ENCODE peak calls at places on chromosomes 5 and 9, in seven cellular contexts. One of them, this sample, is unnamed.

GRCh38 chr9:18208166-18209059 is 265.5 kb upstream of the ADAMTSL1 start:
- DNase-seq in fibroblast of mammary gland: peak
- DNase-seq in OCI-LY7: peak
- DNase-seq in nephron progenitor cell: peak
- DNase-seq in neural progenitor cell: peak
- DNase-seq in CD8-positive, alpha-beta T cell: no peak
- DNase-seq in GM12865: peak
- DNase-seq in this sample: peak

GRCh38 chr5:65013141-65013540 is 244.4 kb downstream of the CWC27 start:
- DNase-seq in fibroblast of mammary gland: peak
- DNase-seq in OCI-LY7: no peak
- DNase-seq in nephron progenitor cell: no peak
- DNase-seq in neural progenitor cell: no peak
- DNase-seq in CD8-positive, alpha-beta T cell: no peak
- DNase-seq in GM12865: no peak
- DNase-seq in this sample: no peak

GRCh38 chr5:107809201-107810034 is 138.7 kb upstream of the EFNA5 start:
- DNase-seq in fibroblast of mammary gland: no peak
- DNase-seq in OCI-LY7: no peak
- DNase-seq in nephron progenitor cell: no peak
- DNase-seq in neural progenitor cell: peak
- DNase-seq in CD8-positive, alpha-beta T cell: no peak
- DNase-seq in GM12865: no peak
- DNase-seq in this sample: peak

GRCh38 chr5:128427901-128428300 is 110.1 kb downstream of the FBN2 start:
- DNase-seq in fibroblast of mammary gland: no peak
- DNase-seq in OCI-LY7: no peak
- DNase-seq in nephron progenitor cell: no peak
- DNase-seq in neural progenitor cell: no peak
- DNase-seq in CD8-positive, alpha-beta T cell: no peak
- DNase-seq in GM12865: no peak
- DNase-seq in this sample: no peak

GRCh38 chr5:392431-392988 is 50.5 kb upstream of the EXOC3 start:
- DNase-seq in fibroblast of mammary gland: no peak
- DNase-seq in OCI-LY7: peak
- DNase-seq in nephron progenitor cell: no peak
- DNase-seq in neural progenitor cell: no peak
- DNase-seq in CD8-positive, alpha-beta T cell: peak
- DNase-seq in GM12865: peak
- DNase-seq in this sample: no peak

GRCh38 chr9:130555968-130556367 is 23.4 kb upstream of the FUBP3 start:
- DNase-seq in fibroblast of mammary gland: peak
- DNase-seq in OCI-LY7: no peak
- DNase-seq in nephron progenitor cell: no peak
- DNase-seq in neural progenitor cell: no peak
- DNase-seq in CD8-positive, alpha-beta T cell: no peak
- DNase-seq in GM12865: no peak
- DNase-seq in this sample: peak

GRCh38 chr9:4442806-4443205 is 47.5 kb upstream of the SLC1A1 start:
- DNase-seq in fibroblast of mammary gland: peak
- DNase-seq in OCI-LY7: no peak
- DNase-seq in nephron progenitor cell: no peak
- DNase-seq in neural progenitor cell: no peak
- DNase-seq in CD8-positive, alpha-beta T cell: no peak
- DNase-seq in GM12865: no peak
- DNase-seq in this sample: no peak

GRCh38 chr5:12023614-12024241 is 119.5 kb upstream of the CTNND2 start:
- DNase-seq in fibroblast of mammary gland: peak
- DNase-seq in OCI-LY7: peak
- DNase-seq in nephron progenitor cell: peak
- DNase-seq in neural progenitor cell: peak
- DNase-seq in CD8-positive, alpha-beta T cell: no peak
- DNase-seq in GM12865: peak
- DNase-seq in this sample: peak

GRCh38 chr5:32489791-32490581 is 45.4 kb upstream of the ZFR start:
- DNase-seq in fibroblast of mammary gland: peak
- DNase-seq in OCI-LY7: peak
- DNase-seq in nephron progenitor cell: peak
- DNase-seq in neural progenitor cell: peak
- DNase-seq in CD8-positive, alpha-beta T cell: peak
- DNase-seq in GM12865: peak
- DNase-seq in this sample: peak

GRCh38 chr5:71769265-71769664 is 50.2 kb downstream of the CARTPT start:
- DNase-seq in fibroblast of mammary gland: no peak
- DNase-seq in OCI-LY7: no peak
- DNase-seq in nephron progenitor cell: no peak
- DNase-seq in neural progenitor cell: no peak
- DNase-seq in CD8-positive, alpha-beta T cell: no peak
- DNase-seq in GM12865: no peak
- DNase-seq in this sample: no peak

GRCh38 chr5:173970878-173971650 is 17.9 kb upstream of the C5orf47 start:
- DNase-seq in fibroblast of mammary gland: peak
- DNase-seq in OCI-LY7: peak
- DNase-seq in nephron progenitor cell: no peak
- DNase-seq in neural progenitor cell: no peak
- DNase-seq in CD8-positive, alpha-beta T cell: no peak
- DNase-seq in GM12865: no peak
- DNase-seq in this sample: no peak

GRCh38 chr5:135709103-135709660 is 125.3 kb upstream of the SLC25A48 start:
- DNase-seq in fibroblast of mammary gland: no peak
- DNase-seq in OCI-LY7: no peak
- DNase-seq in nephron progenitor cell: no peak
- DNase-seq in neural progenitor cell: no peak
- DNase-seq in CD8-positive, alpha-beta T cell: no peak
- DNase-seq in GM12865: no peak
- DNase-seq in this sample: no peak

GRCh38 chr9:89687216-89687615 is 82.4 kb downstream of the GADD45G start:
- DNase-seq in fibroblast of mammary gland: no peak
- DNase-seq in OCI-LY7: no peak
- DNase-seq in nephron progenitor cell: no peak
- DNase-seq in neural progenitor cell: no peak
- DNase-seq in CD8-positive, alpha-beta T cell: no peak
- DNase-seq in GM12865: no peak
- DNase-seq in this sample: no peak

GRCh38 chr5:143679777-143680176 is 132.2 kb upstream of the HMHB1 start:
- DNase-seq in fibroblast of mammary gland: peak
- DNase-seq in OCI-LY7: no peak
- DNase-seq in nephron progenitor cell: no peak
- DNase-seq in neural progenitor cell: no peak
- DNase-seq in CD8-positive, alpha-beta T cell: no peak
- DNase-seq in GM12865: no peak
- DNase-seq in this sample: peak

GRCh38 chr5:159975462-159976019 is 33.4 kb upstream of the TTC1 start:
- DNase-seq in fibroblast of mammary gland: peak
- DNase-seq in OCI-LY7: no peak
- DNase-seq in nephron progenitor cell: peak
- DNase-seq in neural progenitor cell: no peak
- DNase-seq in CD8-positive, alpha-beta T cell: no peak
- DNase-seq in GM12865: no peak
- DNase-seq in this sample: peak

GRCh38 chr5:78065663-78066062 is 228.8 kb downstream of the AP3B1 start:
- DNase-seq in fibroblast of mammary gland: peak
- DNase-seq in OCI-LY7: peak
- DNase-seq in nephron progenitor cell: no peak
- DNase-seq in neural progenitor cell: peak
- DNase-seq in CD8-positive, alpha-beta T cell: no peak
- DNase-seq in GM12865: peak
- DNase-seq in this sample: no peak
- TF ChIP-seq CTCF in fibroblast of mammary gland: peak
- TF ChIP-seq CTCF in OCI-LY7: peak
- TF ChIP-seq CTCF in nephron progenitor cell: no peak
- TF ChIP-seq CTCF in neural progenitor cell: peak
- TF ChIP-seq CTCF in CD8-positive, alpha-beta T cell: no peak
- TF ChIP-seq CTCF in GM12865: peak
- TF ChIP-seq CTCF in this sample: no peak

GRCh38 chr9:77764894-77765780 is 117.0 kb upstream of the GNA14 start:
- DNase-seq in fibroblast of mammary gland: peak
- DNase-seq in OCI-LY7: peak
- DNase-seq in nephron progenitor cell: no peak
- DNase-seq in neural progenitor cell: peak
- DNase-seq in CD8-positive, alpha-beta T cell: no peak
- DNase-seq in GM12865: peak
- DNase-seq in this sample: peak
- TF ChIP-seq CTCF in fibroblast of mammary gland: peak
- TF ChIP-seq CTCF in OCI-LY7: peak
- TF ChIP-seq CTCF in nephron progenitor cell: peak
- TF ChIP-seq CTCF in neural progenitor cell: peak
- TF ChIP-seq CTCF in CD8-positive, alpha-beta T cell: no peak
- TF ChIP-seq CTCF in GM12865: peak
- TF ChIP-seq CTCF in this sample: peak

GRCh38 chr5:73899916-73900315 is 273.9 kb downstream of the ARHGEF28 start:
- DNase-seq in fibroblast of mammary gland: no peak
- DNase-seq in OCI-LY7: no peak
- DNase-seq in nephron progenitor cell: no peak
- DNase-seq in neural progenitor cell: no peak
- DNase-seq in CD8-positive, alpha-beta T cell: no peak
- DNase-seq in GM12865: no peak
- DNase-seq in this sample: no peak

GRCh38 chr5:73901045-73901444 is 275.0 kb downstream of the ARHGEF28 start:
- DNase-seq in fibroblast of mammary gland: peak
- DNase-seq in OCI-LY7: no peak
- DNase-seq in nephron progenitor cell: no peak
- DNase-seq in neural progenitor cell: peak
- DNase-seq in CD8-positive, alpha-beta T cell: no peak
- DNase-seq in GM12865: no peak
- DNase-seq in this sample: peak

GRCh38 chr5:73900566-73900965 is 274.6 kb downstream of the ARHGEF28 start:
- DNase-seq in fibroblast of mammary gland: no peak
- DNase-seq in OCI-LY7: no peak
- DNase-seq in nephron progenitor cell: no peak
- DNase-seq in neural progenitor cell: no peak
- DNase-seq in CD8-positive, alpha-beta T cell: no peak
- DNase-seq in GM12865: no peak
- DNase-seq in this sample: no peak

GRCh38 chr5:73902327-73903051 is 276.5 kb downstream of the ARHGEF28 start:
- DNase-seq in fibroblast of mammary gland: peak
- DNase-seq in OCI-LY7: peak
- DNase-seq in nephron progenitor cell: peak
- DNase-seq in neural progenitor cell: peak
- DNase-seq in CD8-positive, alpha-beta T cell: no peak
- DNase-seq in GM12865: peak
- DNase-seq in this sample: peak

GRCh38 chr5:73901455-73901854 is 275.5 kb downstream of the ARHGEF28 start:
- DNase-seq in fibroblast of mammary gland: no peak
- DNase-seq in OCI-LY7: peak
- DNase-seq in nephron progenitor cell: no peak
- DNase-seq in neural progenitor cell: no peak
- DNase-seq in CD8-positive, alpha-beta T cell: no peak
- DNase-seq in GM12865: no peak
- DNase-seq in this sample: peak
- TF ChIP-seq CTCF in fibroblast of mammary gland: no peak
- TF ChIP-seq CTCF in OCI-LY7: peak
- TF ChIP-seq CTCF in nephron progenitor cell: no peak
- TF ChIP-seq CTCF in neural progenitor cell: peak
- TF ChIP-seq CTCF in CD8-positive, alpha-beta T cell: no peak
- TF ChIP-seq CTCF in GM12865: no peak
- TF ChIP-seq CTCF in this sample: no peak

GRCh38 chr5:1555808-1556681 is 32.3 kb upstream of the LPCAT1 start:
- DNase-seq in fibroblast of mammary gland: no peak
- DNase-seq in OCI-LY7: no peak
- DNase-seq in nephron progenitor cell: no peak
- DNase-seq in neural progenitor cell: no peak
- DNase-seq in CD8-positive, alpha-beta T cell: peak
- DNase-seq in GM12865: no peak
- DNase-seq in this sample: no peak

GRCh38 chr5:1553642-1554409 is 30.1 kb upstream of the LPCAT1 start:
- DNase-seq in fibroblast of mammary gland: no peak
- DNase-seq in OCI-LY7: no peak
- DNase-seq in nephron progenitor cell: no peak
- DNase-seq in neural progenitor cell: no peak
- DNase-seq in CD8-positive, alpha-beta T cell: peak
- DNase-seq in GM12865: no peak
- DNase-seq in this sample: no peak

GRCh38 chr5:1557114-1557873 is 33.5 kb upstream of the LPCAT1 start:
- DNase-seq in fibroblast of mammary gland: no peak
- DNase-seq in OCI-LY7: no peak
- DNase-seq in nephron progenitor cell: no peak
- DNase-seq in neural progenitor cell: no peak
- DNase-seq in CD8-positive, alpha-beta T cell: no peak
- DNase-seq in GM12865: no peak
- DNase-seq in this sample: no peak

GRCh38 chr5:1554410-1554967 is 30.7 kb upstream of the LPCAT1 start:
- DNase-seq in fibroblast of mammary gland: no peak
- DNase-seq in OCI-LY7: no peak
- DNase-seq in nephron progenitor cell: no peak
- DNase-seq in neural progenitor cell: no peak
- DNase-seq in CD8-positive, alpha-beta T cell: peak
- DNase-seq in GM12865: no peak
- DNase-seq in this sample: no peak

GRCh38 chr5:1555011-1555807 is 31.4 kb upstream of the LPCAT1 start:
- DNase-seq in fibroblast of mammary gland: no peak
- DNase-seq in OCI-LY7: no peak
- DNase-seq in nephron progenitor cell: no peak
- DNase-seq in neural progenitor cell: no peak
- DNase-seq in CD8-positive, alpha-beta T cell: peak
- DNase-seq in GM12865: no peak
- DNase-seq in this sample: peak
- TF ChIP-seq CTCF in fibroblast of mammary gland: no peak
- TF ChIP-seq CTCF in OCI-LY7: no peak
- TF ChIP-seq CTCF in nephron progenitor cell: no peak
- TF ChIP-seq CTCF in neural progenitor cell: no peak
- TF ChIP-seq CTCF in CD8-positive, alpha-beta T cell: no peak
- TF ChIP-seq CTCF in GM12865: no peak
- TF ChIP-seq CTCF in this sample: no peak

GRCh38 chr9:75090579-75090978 is 2.3 kb downstream of the OSTF1 start:
- DNase-seq in fibroblast of mammary gland: no peak
- DNase-seq in OCI-LY7: no peak
- DNase-seq in nephron progenitor cell: no peak
- DNase-seq in neural progenitor cell: no peak
- DNase-seq in CD8-positive, alpha-beta T cell: no peak
- DNase-seq in GM12865: no peak
- DNase-seq in this sample: no peak

GRCh38 chr9:75089369-75089766 is 1.1 kb downstream of the OSTF1 start:
- DNase-seq in fibroblast of mammary gland: no peak
- DNase-seq in OCI-LY7: no peak
- DNase-seq in nephron progenitor cell: no peak
- DNase-seq in neural progenitor cell: no peak
- DNase-seq in CD8-positive, alpha-beta T cell: no peak
- DNase-seq in GM12865: no peak
- DNase-seq in this sample: no peak

GRCh38 chr9:75087824-75088645 is at the start of the genes NMRK1 and OSTF1:
- DNase-seq in fibroblast of mammary gland: peak
- DNase-seq in OCI-LY7: peak
- DNase-seq in nephron progenitor cell: peak
- DNase-seq in neural progenitor cell: peak
- DNase-seq in CD8-positive, alpha-beta T cell: peak
- DNase-seq in GM12865: peak
- DNase-seq in this sample: peak

GRCh38 chr9:75087279-75087823 is 604 bp downstream of the NMRK1 start:
- DNase-seq in fibroblast of mammary gland: peak
- DNase-seq in OCI-LY7: peak
- DNase-seq in nephron progenitor cell: peak
- DNase-seq in neural progenitor cell: peak
- DNase-seq in CD8-positive, alpha-beta T cell: no peak
- DNase-seq in GM12865: peak
- DNase-seq in this sample: peak

GRCh38 chr9:75088646-75089368 is 493 bp downstream of the OSTF1 start:
- DNase-seq in fibroblast of mammary gland: peak
- DNase-seq in OCI-LY7: peak
- DNase-seq in nephron progenitor cell: peak
- DNase-seq in neural progenitor cell: peak
- DNase-seq in CD8-positive, alpha-beta T cell: no peak
- DNase-seq in GM12865: peak
- DNase-seq in this sample: peak
- TF ChIP-seq CTCF in fibroblast of mammary gland: peak
- TF ChIP-seq CTCF in OCI-LY7: no peak
- TF ChIP-seq CTCF in nephron progenitor cell: no peak
- TF ChIP-seq CTCF in neural progenitor cell: peak
- TF ChIP-seq CTCF in CD8-positive, alpha-beta T cell: no peak
- TF ChIP-seq CTCF in GM12865: no peak
- TF ChIP-seq CTCF in this sample: peak